ENCODE peak calls at places on chromosomes 5 and 9, in six cellular contexts. R is fibroblast of pulmonary artery, J is sigmoid colon, U is right cardiac atrium, A is esophagus squamous epithelium, N is left ventricle myocardium inferior. E is an unnamed sample.
A peak's percentile ranks its signal among the peaks of the same experiment; 100 is the strongest.

GRCh38 chr9:7376838-7377237 is 422.7 kb downstream of the DMAC1 start:
- DNase-seq in R (no peak), J (no peak), U (no peak), A (no peak), N (no peak), E (peak; percentile 72)

GRCh38 chr5:55456216-55456895 is 78.4 kb downstream of the PLPP1 start:
- DNase-seq in R (peak; percentile 38), J (no peak), U (no peak), A (no peak), N (no peak), E (peak; percentile 8)

GRCh38 chr5:111948517-111948916 is 191.5 kb upstream of the NREP start:
- DNase-seq in R (peak; percentile 94), J (no peak), U (no peak), A (no peak), N (no peak), E (peak; percentile 90)

GRCh38 chr9:110214090-110214489 is 6.1 kb upstream of the C9orf152 start:
- DNase-seq in R (no peak), J (no peak), U (no peak), A (no peak), N (no peak), E (no peak)

GRCh38 chr5:75156585-75156984 is 80.1 kb downstream of the ANKRD31 start:
- DNase-seq in R (peak; percentile 0), J (no peak), U (no peak), A (no peak), N (no peak), E (no peak)

GRCh38 chr9:131503626-131504465 is 1.1 kb downstream of the POMT1 start:
- DNase-seq in R (no peak), J (no peak), U (no peak), A (no peak), N (no peak), E (no peak)

GRCh38 chr5:143182901-143183820 is 220.3 kb downstream of the NR3C1 start:
- DNase-seq in R (peak; percentile 91), J (no peak), U (peak; percentile 67), A (no peak), N (peak; percentile 38), E (no peak)

GRCh38 chr5:113204525-113205161 is 228.0 kb downstream of the DCP2 start:
- DNase-seq in R (peak; percentile 84), J (peak; percentile 76), U (peak; percentile 76), A (no peak), N (peak; percentile 52), E (peak; percentile 45)

GRCh38 chr5:54889826-54890225 is 95.6 kb downstream of the ESM1 start:
- DNase-seq in R (peak; percentile 87), J (no peak), U (no peak), A (no peak), N (no peak), E (peak; percentile 82)

GRCh38 chr9:114908104-114908621 is 22.2 kb downstream of the TNFSF8 start:
- DNase-seq in R (no peak), J (no peak), U (no peak), A (no peak), N (no peak), E (no peak)

GRCh38 chr9:79858509-79858908 is 286.7 kb downstream of the TLE4 start:
- DNase-seq in R (peak; percentile 8), J (no peak), U (no peak), A (no peak), N (no peak), E (no peak)

GRCh38 chr9:81489048-81489447 is 200.3 kb downstream of the TLE1 start:
- DNase-seq in R (no peak), J (no peak), U (no peak), A (no peak), N (no peak), E (no peak)

GRCh38 chr5:140648132-140648432 is 453 bp downstream of the IK start:
- DNase-seq in R (no peak), J (no peak), U (no peak), A (no peak), N (no peak), E (no peak)

GRCh38 chr9:93288891-93289883 is 105.2 kb downstream of the WNK2 start:
- DNase-seq in R (peak; percentile 23), J (no peak), U (peak; percentile 62), A (no peak), N (no peak), E (no peak)

GRCh38 chr5:127416896-127417295 is 100.5 kb upstream of the PRRC1 start:
- DNase-seq in R (no peak), J (no peak), U (no peak), A (no peak), N (no peak), E (no peak)

DNA sequence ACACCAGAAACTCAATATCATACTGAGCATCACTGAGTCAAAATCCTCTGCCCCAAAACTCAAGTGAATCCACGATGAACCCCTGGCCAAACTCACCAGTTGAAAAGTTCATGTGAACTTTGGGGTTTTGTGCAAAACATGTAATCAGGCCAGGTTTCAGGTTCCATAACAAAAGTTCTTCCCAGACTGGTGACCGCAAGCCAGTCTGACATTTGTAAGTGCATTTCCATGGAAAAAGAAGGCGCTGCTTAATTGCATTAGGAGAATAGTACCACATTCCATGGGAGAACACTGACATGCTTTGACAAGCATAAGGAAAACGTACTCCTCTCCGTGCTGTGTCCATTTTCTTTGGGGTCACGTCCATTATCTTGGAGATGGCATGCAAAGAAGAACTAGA is 567.0 kb downstream of the BNC2 start:
- DNase-seq in R (no peak), J (no peak), U (no peak), A (no peak), N (no peak), E (no peak)
- H3K4me3 ChIP-seq in R (no peak overlapping the region), J (no peak overlapping the region), U (no peak overlapping the region), A (no peak overlapping the region), N (no peak overlapping the region), E (no peak overlapping the region)

DNA sequence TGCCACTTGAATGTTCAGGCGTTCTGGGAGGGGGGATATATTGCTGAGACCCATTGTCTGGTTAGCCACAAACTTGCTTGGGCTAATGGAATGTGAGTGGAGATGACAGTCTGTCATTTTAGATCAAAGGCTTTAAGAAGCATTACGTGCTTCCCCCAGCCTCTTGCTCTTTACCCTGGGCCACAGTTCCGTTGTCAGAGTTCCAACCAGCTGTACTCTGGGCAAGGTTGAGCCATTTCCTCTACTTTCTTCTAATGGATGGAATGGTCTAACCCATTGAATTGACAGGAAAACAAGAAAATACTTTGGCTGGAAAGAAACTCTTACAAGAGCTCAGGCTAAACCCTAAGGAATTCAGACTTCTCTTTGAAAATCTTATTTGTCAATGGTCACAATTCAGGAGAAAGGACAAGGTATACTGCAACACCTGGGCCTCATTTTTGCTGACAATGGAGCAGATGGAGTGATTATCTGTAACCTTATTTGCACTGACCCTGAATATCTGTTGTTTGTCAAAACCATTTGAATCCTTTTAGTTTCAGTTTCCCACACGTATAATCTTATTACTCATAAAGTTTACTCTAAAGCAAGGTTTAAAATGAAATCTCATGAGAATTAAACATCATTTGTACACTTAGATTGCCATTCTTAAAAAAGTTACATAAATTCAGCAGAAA is 231.4 kb downstream of the PDE4D start:
- DNase-seq in R (peak; percentile 43), J (no peak), U (no peak), A (no peak), N (no peak), E (peak; percentile 82)
- H3K4me3 ChIP-seq in R (no peak overlapping the region), J (no peak overlapping the region), U (peak overlapping the region; percentile 35), A (no peak overlapping the region), N (no peak overlapping the region), E (no peak overlapping the region)

GRCh38 chr5:1203311-1203967 is 2.0 kb downstream of the SLC6A19 start:
- DNase-seq in R (no peak), J (no peak), U (peak; percentile 32), A (no peak), N (no peak), E (no peak)

GRCh38 chr5:1202798-1203185 is 1.4 kb downstream of the SLC6A19 start:
- DNase-seq in R (no peak), J (no peak), U (peak; percentile 24), A (no peak), N (no peak), E (no peak)

GRCh38 chr5:1201327-1202025 is at the start of gene SLC6A19:
- DNase-seq in R (no peak), J (no peak), U (peak; percentile 53), A (no peak), N (no peak), E (no peak)

GRCh38 chr5:1200495-1201326 is 684 bp upstream of the SLC6A19 start:
- DNase-seq in R (no peak), J (no peak), U (peak; percentile 44), A (no peak), N (no peak), E (no peak)

DNA sequence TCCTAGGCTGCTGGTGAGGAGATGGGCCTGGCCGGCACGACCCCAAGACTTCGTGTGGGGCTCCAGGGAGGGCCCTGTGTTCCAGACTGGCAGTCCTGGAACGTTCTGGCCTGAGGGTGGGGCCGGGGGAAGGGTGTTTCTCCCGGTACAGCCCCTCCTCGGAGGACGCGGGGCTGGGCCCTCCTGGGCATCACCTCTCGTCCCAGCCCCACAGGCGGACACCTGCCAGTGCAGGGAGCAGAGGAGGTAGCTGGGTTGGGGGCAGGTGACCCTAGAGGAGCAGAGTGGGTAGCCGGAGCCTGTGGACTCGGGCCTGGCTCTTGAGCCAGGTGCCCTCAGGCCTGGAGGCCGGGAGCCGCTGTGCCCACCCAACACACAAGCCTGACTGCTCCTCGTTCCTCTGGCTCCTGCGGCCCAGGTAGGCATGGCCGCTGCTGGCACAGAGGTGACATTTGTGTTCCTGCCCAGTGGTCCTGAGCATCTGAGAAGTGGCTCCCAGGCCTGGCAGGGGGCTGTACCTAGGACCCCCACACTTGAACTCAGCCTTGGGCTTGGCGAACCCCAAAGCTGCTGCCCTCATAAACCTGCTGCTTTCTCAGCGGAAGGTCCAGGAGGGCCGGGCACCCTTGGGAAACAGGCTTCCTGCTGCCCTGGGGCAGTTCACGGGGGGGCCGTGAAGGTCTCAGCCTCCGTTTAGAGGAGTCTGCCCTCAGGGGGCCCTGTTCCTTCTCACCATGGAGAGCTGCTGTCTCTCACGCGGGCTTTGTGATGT is 817 bp downstream of the SLC6A19 start:
- DNase-seq in R (no peak), J (no peak), U (peak; percentile 53), A (no peak), N (no peak), E (no peak)
- H3K4me3 ChIP-seq in R (no peak overlapping the region), J (no peak overlapping the region), U (no peak overlapping the region), A (no peak overlapping the region), N (no peak overlapping the region), E (no peak overlapping the region)

DNA sequence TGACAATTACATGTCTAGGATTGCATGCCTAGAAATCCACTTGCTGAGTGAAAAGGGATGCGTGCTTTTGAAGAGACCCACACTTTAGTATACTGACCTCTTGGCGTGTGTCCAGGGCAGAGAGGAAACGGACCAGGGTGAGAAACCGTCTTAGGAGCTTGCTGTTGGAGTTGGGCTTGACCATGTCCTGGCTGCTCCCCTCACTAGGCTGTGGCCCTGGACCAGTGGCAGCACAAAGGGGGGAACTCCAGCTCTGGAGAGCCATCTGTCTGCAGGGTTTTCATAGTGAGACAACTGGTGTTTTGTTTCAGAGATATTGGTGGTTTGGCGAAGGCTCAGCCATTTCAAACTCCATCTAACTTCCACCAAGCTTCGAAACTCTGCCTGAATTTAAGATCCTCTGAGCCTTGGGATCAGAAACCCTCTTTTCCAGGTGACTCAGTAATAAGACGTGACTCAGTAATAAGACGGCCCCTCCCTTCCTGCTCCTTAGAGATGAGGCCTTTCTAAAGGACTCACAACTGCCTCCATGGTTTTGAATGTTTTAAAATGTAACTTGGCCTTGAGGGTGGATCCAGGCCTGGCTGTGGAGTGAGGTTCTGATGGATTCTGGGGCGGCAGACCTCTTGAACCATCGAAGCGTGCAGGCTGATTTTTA is 165.8 kb downstream of the MELK start:
- DNase-seq in R (peak; percentile 53), J (no peak), U (no peak), A (no peak), N (no peak), E (no peak)
- H3K4me3 ChIP-seq in R (no peak overlapping the region), J (no peak overlapping the region), U (no peak overlapping the region), A (no peak overlapping the region), N (no peak overlapping the region), E (no peak overlapping the region)